ENCODE peak calls at places on chromosomes 5 and 9, in seven cellular contexts. F, Q, E, C, G, W and P are unnamed samples.

GRCh38 chr5:80487829-80488708 is at the start of gene FAM151B:
- DNase-seq in C (peak), Q (peak), F (peak), W (peak), G (peak), E (peak), P (peak)

GRCh38 chr5:11780641-11781345 is 123.5 kb downstream of the CTNND2 start:
- DNase-seq in F (no peak), Q (no peak), W (no peak), G (no peak), E (no peak), C (no peak), P (no peak)

GRCh38 chr9:84174486-84174885 is 166.1 kb downstream of the SLC28A3 start:
- DNase-seq in E (no peak), W (no peak), G (no peak), C (no peak), Q (no peak), F (no peak), P (no peak)

GRCh38 chr9:13446935-13447334 is 167.4 kb upstream of the MPDZ start:
- DNase-seq in G (no peak), Q (no peak), F (no peak), W (no peak), E (no peak), C (no peak), P (no peak)

GRCh38 chr9:108562176-108562575 is 293.6 kb downstream of the ACTL7B start:
- DNase-seq in G (no peak), F (no peak), Q (no peak), E (no peak), W (no peak), C (no peak), P (no peak)

GRCh38 chr9:125106285-125106893 is 36.9 kb downstream of the SCAI start:
- DNase-seq in W (no peak), G (peak), Q (no peak), E (no peak), C (no peak), F (no peak), P (no peak)

GRCh38 chr9:69649566-69650260 is 22.5 kb downstream of the APBA1 start:
- DNase-seq in F (no peak), W (no peak), G (peak), Q (no peak), E (no peak), C (no peak), P (no peak)

GRCh38 chr9:119736478-119737454 is 367.5 kb upstream of the BRINP1 start:
- DNase-seq in G (no peak), E (peak), W (no peak), Q (no peak), C (no peak), F (no peak), P (no peak)

GRCh38 chr5:51651476-51651875 is 268.2 kb downstream of the ISL1 start:
- DNase-seq in W (no peak), Q (no peak), F (no peak), C (no peak), G (peak), E (no peak), P (no peak)

GRCh38 chr9:86843182-86843581 is 104.1 kb downstream of the GAS1 start:
- DNase-seq in E (peak), C (no peak), W (peak), Q (no peak), F (no peak), G (no peak), P (no peak)

GRCh38 chr5:89418821-89419085 is 535.8 kb upstream of the MEF2C start:
- DNase-seq in G (no peak), E (no peak), F (no peak), Q (no peak), C (no peak), W (no peak), P (no peak)

GRCh38 chr5:89421035-89421434 is 538.1 kb upstream of the MEF2C start:
- DNase-seq in W (no peak), E (no peak), F (no peak), C (no peak), Q (no peak), G (peak), P (no peak)

GRCh38 chr5:89417515-89417914 is 534.5 kb upstream of the MEF2C start:
- DNase-seq in C (no peak), E (no peak), G (no peak), W (no peak), F (no peak), Q (no peak), P (no peak)

DNA sequence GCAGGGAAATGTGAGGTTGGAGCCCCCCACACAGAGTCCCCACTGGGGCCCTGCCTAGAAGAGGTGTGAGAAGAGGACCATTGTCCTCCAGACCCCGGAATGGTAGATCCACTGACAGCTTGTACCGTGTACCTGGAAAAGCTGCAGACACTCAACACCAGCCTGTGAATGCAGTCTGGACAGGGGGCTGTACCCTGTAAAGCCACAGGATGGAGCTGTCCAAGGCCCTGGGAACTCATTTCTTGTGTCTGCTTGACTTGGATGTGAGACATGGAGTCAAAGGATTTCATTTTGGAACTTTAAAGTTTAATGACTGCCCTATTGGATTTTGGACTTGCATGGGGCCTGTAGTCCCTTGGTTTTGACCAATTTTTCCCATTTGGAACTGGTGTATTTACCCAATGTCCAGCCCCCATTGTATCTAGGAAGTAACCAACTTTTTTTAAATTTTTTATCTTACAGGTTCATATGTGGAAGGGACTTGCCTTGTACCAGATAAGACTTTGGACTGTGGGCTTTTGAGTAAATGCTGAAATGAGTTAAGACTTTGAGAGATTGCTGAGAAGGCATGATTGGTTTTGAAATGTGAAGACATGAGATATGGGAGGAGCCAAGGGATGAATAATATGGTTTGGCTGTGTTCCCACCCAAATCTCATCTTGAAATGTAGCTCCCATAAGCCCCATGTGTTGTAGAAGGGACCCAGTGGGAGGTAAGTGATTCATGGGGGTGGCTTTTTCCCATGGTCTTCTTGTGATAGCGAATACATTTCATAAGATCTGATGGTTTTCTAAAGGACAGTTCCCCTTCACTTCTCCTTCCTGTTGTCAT is 535.2 kb upstream of the MEF2C start:
- DNase-seq in G (peak), F (peak), E (no peak), C (no peak), W (no peak), Q (no peak), P (no peak)
- TF ChIP-seq CTCF in G (no peak), F (peak), E (no peak), C (no peak), W (peak), Q (no peak), P (no peak)

DNA sequence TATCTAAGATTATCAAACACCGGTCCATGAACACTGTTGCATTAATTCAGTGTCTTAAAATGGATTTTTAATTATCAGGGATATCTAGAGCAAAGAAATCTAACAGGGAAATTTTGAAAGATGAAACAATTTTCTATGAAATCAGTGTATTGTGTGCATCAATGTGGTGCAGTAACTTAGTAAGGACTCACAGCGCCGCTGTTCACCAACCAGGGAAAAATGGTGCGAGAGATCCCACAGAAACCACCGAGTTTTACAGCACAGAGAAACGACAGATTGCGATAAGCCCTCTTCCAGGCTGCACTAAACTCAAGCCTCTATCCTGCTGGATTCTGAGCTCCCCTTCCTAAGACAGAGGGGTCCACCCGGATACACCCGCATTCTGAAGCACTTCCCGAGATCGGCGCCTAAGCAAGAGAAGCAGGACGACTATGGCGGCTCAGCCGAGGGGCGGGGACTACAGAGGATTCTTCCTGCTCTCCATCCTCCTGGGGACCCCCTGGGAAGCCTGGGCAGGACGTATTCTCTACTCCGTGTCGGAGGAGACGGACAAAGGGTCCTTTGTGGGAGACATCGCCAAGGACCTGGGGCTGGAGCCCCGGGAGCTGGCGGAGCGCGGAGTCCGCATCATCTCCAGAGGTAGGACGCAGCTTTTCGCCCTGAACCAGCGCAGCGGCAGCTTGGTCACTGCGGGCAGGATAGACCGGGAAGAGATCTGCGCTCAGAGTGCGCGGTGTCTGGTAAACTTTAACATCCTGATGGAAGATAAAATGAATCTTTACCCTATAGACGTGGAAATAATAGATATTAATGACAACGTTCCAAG is at the start of gene PCDHGA7:
- DNase-seq in C (no peak), Q (no peak), G (peak), W (no peak), F (no peak), E (no peak), P (no peak)
- TF ChIP-seq CTCF in C (peak), Q (no peak), G (peak), W (peak), F (no peak), E (peak), P (no peak)

GRCh38 chr5:124554746-124555145 is 191.7 kb downstream of the ZNF608 start:
- DNase-seq in E (no peak), W (peak), Q (no peak), F (no peak), C (no peak), G (no peak), P (no peak)
- TF ChIP-seq CTCF in E (no peak), W (no peak), Q (no peak), F (no peak), C (no peak), G (no peak), P (no peak)

GRCh38 chr5:56818409-56819026 is 3.2 kb downstream of the MAP3K1 start:
- DNase-seq in G (peak), F (no peak), W (no peak), Q (no peak), C (no peak), E (no peak), P (no peak)

GRCh38 chr5:56815657-56816545 is 552 bp downstream of the MAP3K1 start:
- DNase-seq in W (peak), F (peak), E (peak), G (no peak), Q (no peak), C (peak), P (no peak)

GRCh38 chr5:56817306-56817986 is 2.1 kb downstream of the MAP3K1 start:
- DNase-seq in F (no peak), G (no peak), W (no peak), Q (no peak), E (no peak), C (no peak), P (no peak)

GRCh38 chr5:56814963-56815656 is at the start of gene MAP3K1:
- DNase-seq in G (peak), Q (peak), F (peak), E (peak), C (peak), W (peak), P (no peak)

DNA sequence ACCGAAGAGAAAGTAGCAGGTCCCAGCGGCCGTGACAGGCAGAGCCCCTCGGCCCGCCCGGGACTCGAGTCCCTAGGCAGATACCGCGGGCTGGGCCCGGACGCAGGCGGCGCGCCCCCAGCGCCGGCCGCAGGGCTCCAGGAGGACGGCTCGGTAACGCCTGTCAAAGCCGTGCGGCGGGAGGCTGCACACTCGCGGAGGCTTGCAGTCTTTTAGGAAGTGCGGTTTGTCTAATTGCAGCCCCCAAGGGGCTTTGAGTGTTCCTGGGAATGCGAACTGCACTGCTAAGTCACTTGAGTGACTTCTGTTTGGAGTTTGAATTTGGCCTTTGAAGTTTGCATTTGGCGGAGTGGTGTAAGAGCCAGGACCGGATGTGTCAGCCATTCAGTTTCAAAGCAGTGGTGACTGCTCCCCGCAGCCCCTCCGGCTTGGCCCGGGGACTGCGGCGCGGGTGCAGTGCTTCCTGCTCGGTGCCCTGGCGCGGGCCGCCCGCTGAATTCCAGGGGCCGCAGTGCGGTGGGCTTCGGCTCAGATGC is 1.3 kb downstream of the MAP3K1 start:
- DNase-seq in W (peak), G (peak), Q (peak), E (peak), C (peak), F (peak), P (peak)
- TF ChIP-seq CTCF in W (peak), G (no peak), Q (no peak), E (peak), C (no peak), F (peak), P (no peak)

DNA sequence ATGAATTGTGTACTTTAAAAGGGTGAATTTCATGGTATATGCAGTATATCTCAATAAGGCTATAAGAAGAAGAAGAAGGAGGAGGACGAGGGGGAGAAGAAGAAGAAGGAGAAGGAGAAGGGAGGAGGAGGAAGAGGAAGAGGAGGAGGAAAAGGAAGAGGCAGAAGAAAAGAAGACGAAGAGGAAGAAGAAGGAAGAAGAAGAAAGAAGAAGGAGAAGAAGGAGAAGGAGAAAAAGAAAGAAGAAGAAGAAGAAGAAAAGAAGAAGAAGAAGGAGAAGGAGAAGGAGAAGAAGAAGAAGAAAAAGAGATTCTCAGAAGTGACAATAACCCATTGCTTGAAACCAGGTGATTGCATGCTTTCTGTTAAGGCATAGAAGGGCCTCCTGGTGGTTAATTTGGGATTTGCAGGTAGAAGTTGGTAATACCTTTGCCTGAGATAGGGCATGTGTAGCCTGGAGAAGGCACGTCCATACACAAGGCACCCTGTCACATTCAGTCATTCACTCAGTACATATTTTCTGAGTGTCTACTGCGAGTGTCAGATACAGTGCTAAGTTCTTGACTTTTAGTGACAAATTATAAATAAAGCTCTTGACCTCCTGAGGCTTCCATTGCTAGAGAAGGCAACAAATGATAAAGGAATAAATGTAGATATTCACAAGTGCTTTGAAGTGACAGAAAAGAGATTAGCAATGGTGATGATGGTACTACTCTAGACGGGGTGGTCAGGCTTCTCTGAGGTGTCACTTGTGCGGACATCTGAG is 231.3 kb downstream of the NPR3 start:
- DNase-seq in E (peak), Q (no peak), G (peak), W (peak), C (no peak), F (peak), P (no peak)
- TF ChIP-seq CTCF in E (peak), Q (peak), G (peak), W (peak), C (peak), F (peak), P (no peak)

GRCh38 chr5:55406292-55406691 is 98.5 kb downstream of the MTREX start:
- DNase-seq in G (no peak), C (no peak), W (no peak), Q (no peak), E (no peak), F (peak), P (no peak)
- TF ChIP-seq CTCF in G (no peak), C (no peak), W (no peak), Q (no peak), E (no peak), F (no peak), P (no peak)

GRCh38 chr9:126661521-126662251 is 48.0 kb downstream of the LMX1B start:
- DNase-seq in C (no peak), E (peak), W (no peak), Q (no peak), F (peak), G (no peak), P (no peak)
- TF ChIP-seq CTCF in C (no peak), E (peak), W (no peak), Q (no peak), F (peak), G (no peak), P (no peak)

GRCh38 chr5:136802382-136802781 is 437.0 kb upstream of the TRPC7 start:
- DNase-seq in E (peak), W (peak), G (peak), F (peak), C (no peak), Q (no peak), P (no peak)

GRCh38 chr5:136805466-136805865 is 440.1 kb upstream of the TRPC7 start:
- DNase-seq in G (no peak), Q (no peak), F (no peak), W (no peak), E (no peak), C (no peak), P (no peak)

DNA sequence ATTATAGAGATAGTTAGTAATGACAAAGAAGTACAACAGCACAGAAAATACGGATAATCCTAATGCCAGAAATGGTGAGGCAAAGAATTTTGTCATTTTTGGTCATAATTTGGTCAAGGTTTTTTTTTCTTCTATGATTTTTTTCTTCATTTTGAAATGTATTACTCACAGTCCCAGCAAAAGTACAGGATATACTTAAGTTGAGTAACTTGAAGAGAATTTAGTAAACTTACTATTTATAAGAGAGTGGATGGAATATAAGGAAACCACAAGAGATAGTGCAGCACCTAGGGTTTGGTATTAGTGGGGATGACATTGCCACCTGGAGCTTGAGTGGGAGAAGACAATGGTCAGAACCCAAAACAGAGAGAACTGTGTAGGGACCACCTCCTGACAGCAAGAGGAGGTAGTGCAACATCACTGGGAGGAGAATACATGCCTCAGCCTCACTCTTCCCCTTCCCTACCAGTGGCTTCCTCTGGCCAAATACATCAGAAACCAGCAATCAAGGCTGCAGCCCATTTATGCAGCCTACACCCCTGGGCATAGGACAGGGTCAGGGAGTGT is 434.5 kb upstream of the TRPC7 start:
- DNase-seq in E (no peak), C (no peak), F (peak), Q (no peak), W (no peak), G (no peak), P (no peak)
- TF ChIP-seq CTCF in E (no peak), C (no peak), F (peak), Q (no peak), W (no peak), G (no peak), P (no peak)